ENCODE peak calls at places on chromosomes 11 and 22, in eight cellular contexts. E is heart left ventricle, B is HFF-Myc, V is heart right ventricle, C is fibroblast of pulmonary artery, S is colonic mucosa, L is endothelial cell, Y is fibroblast of mammary gland. A is an unnamed sample.
A peak's percentile ranks its signal among the peaks of the same experiment; 100 is the strongest.

GRCh38 chr22:27876684-27877083 is 42.4 kb downstream of the PITPNB start:
- DNase-seq in L (no peak), E (no peak), C (no peak), S (no peak), Y (peak; percentile 72), B (no peak), V (no peak), A (no peak)

GRCh38 chr22:39090426-39091064 is 6.5 kb upstream of the APOBEC3H start:
- DNase-seq in V (no peak), Y (no peak), C (no peak), L (no peak), B (no peak), E (peak; percentile 31), S (no peak), A (no peak)

GRCh38 chr11:88819616-88820015 is 246.2 kb downstream of the GRM5 start:
- DNase-seq in B (no peak), E (no peak), V (no peak), L (no peak), Y (no peak), S (no peak), C (no peak), A (no peak)

GRCh38 chr11:60281482-60281881 is 1.0 kb downstream of the MS4A4A start:
- DNase-seq in Y (no peak), S (no peak), C (no peak), V (no peak), B (no peak), E (no peak), L (no peak), A (no peak)

GRCh38 chr11:78048561-78048960 is 15.1 kb upstream of the THRSP start:
- DNase-seq in C (no peak), Y (no peak), B (no peak), S (no peak), V (no peak), E (no peak), L (no peak), A (no peak)

GRCh38 chr11:92154611-92155010 is 70.0 kb upstream of the FAT3 start:
- DNase-seq in Y (no peak), B (no peak), C (no peak), E (no peak), L (no peak), V (no peak), S (no peak), A (no peak)

GRCh38 chr11:65172600-65172999 is 2.6 kb downstream of the SPDYC start:
- DNase-seq in C (no peak), S (no peak), Y (no peak), V (no peak), L (no peak), E (no peak), B (no peak), A (no peak)

GRCh38 chr22:40046126-40046525 is 51.4 kb downstream of the FAM83F start:
- DNase-seq in L (no peak), C (no peak), V (no peak), E (no peak), Y (no peak), B (no peak), S (no peak), A (no peak)

GRCh38 chr11:116336540-116336939 is 436.2 kb downstream of the BUD13 start:
- DNase-seq in S (no peak), V (no peak), C (no peak), L (no peak), Y (no peak), E (no peak), B (no peak), A (no peak)

GRCh38 chr11:5986885-5987284 is at the start of gene OR52L1:
- DNase-seq in V (no peak), L (no peak), C (no peak), Y (no peak), S (no peak), E (no peak), B (no peak), A (no peak)

GRCh38 chr22:27394806-27395404 is 406.7 kb downstream of the MN1 start:
- DNase-seq in V (no peak), S (no peak), L (no peak), E (no peak), C (no peak), B (no peak), Y (no peak), A (no peak)

GRCh38 chr22:26502688-26503561 is 9.3 kb downstream of the TFIP11 start:
- DNase-seq in B (no peak), V (peak; percentile 41), E (peak; percentile 29), S (peak; percentile 33), L (peak; percentile 64), Y (peak; percentile 50), C (peak; percentile 61), A (peak; percentile 65)

GRCh38 chr11:126963603-126964353 is 36.8 kb downstream of the KIRREL3 start:
- DNase-seq in L (no peak), Y (peak; percentile 31), S (peak; percentile 47), V (no peak), E (no peak), C (no peak), B (no peak), A (peak; percentile 19)

GRCh38 chr22:32331236-32331917 is 26.3 kb upstream of the RFPL3 start:
- DNase-seq in C (no peak), L (no peak), Y (no peak), E (no peak), V (no peak), B (no peak), S (no peak), A (no peak)

GRCh38 chr11:831132-831864 is 1.5 kb upstream of the CD151 start:
- DNase-seq in B (no peak), S (no peak), C (no peak), V (no peak), Y (no peak), L (peak; percentile 6), E (no peak), A (peak; percentile 61)

DNA sequence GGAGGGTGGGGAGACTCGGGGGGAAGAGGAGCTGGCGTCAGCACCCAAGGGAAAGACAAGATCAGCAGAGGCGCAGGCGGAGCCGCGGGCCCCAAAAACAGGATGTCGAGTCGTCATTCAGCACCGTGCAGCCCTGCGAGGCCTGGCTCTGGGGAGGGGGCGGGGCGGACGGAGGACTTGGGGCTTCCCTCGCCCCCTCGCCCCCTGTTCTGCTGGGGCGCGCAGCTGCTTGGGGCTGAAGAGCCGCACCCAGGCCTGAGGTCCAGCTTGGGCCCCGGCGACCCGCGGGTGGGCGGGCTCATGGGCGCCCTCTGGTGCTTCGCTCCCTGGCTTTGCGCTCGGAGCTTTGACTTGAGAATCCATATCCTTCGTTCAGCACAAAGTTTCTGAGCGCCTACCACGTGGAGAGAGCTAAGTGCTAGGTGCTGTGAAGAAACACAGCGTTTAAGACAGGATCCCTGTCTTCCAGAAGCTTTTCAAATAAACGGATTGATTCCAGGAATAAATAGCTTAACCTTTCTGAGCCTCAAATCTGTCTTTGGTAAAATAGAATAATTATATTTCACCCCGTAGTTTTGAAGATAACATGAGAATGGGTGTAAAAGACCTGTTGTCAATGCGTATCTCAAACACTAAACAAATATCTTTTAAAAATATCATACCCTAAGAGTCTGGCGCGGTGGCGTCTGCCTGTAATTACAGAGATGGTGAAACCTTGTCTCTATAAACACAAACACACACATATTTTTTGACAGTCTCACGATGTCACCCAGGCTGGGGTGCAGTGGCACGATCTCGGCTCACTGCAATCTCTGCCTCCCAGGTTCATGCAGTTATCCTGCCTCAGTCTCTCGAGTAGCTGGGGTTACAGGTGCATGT is 906 bp upstream of the RHOG start:
- DNase-seq in V (peak; percentile 86), L (peak; percentile 87), Y (peak; percentile 84), E (peak; percentile 90), C (peak; percentile 87), B (peak; percentile 69), S (peak; percentile 92), A (peak; percentile 94)
- TF ChIP-seq CTCF in V (peak; percentile 96), L (peak; percentile 62), Y (peak; percentile 72), E (peak; percentile 89), C (peak; percentile 74), B (peak; percentile 74), S (peak; percentile 78), A (peak; percentile 82)

GRCh38 chr11:100445231-100445735 is 241.8 kb upstream of the ARHGAP42 start:
- DNase-seq in E (peak; percentile 36), C (peak; percentile 23), S (no peak), L (no peak), V (peak; percentile 47), B (no peak), Y (peak; percentile 1), A (no peak)
- TF ChIP-seq CTCF in E (peak; percentile 24), C (no peak), S (no peak), L (no peak), V (peak; percentile 24), B (no peak), Y (no peak), A (no peak)

GRCh38 chr11:44383246-44383645 is 73.3 kb upstream of the ALX4 start:
- DNase-seq in C (no peak), Y (no peak), L (no peak), E (no peak), S (no peak), V (no peak), B (no peak), A (no peak)

GRCh38 chr11:44381261-44381660 is 71.3 kb upstream of the ALX4 start:
- DNase-seq in S (no peak), C (no peak), V (no peak), L (no peak), Y (no peak), E (no peak), B (no peak), A (no peak)

GRCh38 chr11:44380820-44381219 is 70.9 kb upstream of the ALX4 start:
- DNase-seq in L (no peak), Y (no peak), B (no peak), C (no peak), E (no peak), S (no peak), V (no peak), A (no peak)

GRCh38 chr11:44382648-44383240 is 72.8 kb upstream of the ALX4 start:
- DNase-seq in V (no peak), C (no peak), S (no peak), Y (no peak), L (no peak), B (no peak), E (no peak), A (no peak)

GRCh38 chr11:44382118-44382517 is 72.2 kb upstream of the ALX4 start:
- DNase-seq in C (no peak), L (no peak), B (no peak), E (no peak), V (no peak), S (no peak), Y (no peak), A (no peak)
- TF ChIP-seq CTCF in C (no peak), L (no peak), B (no peak), E (no peak), V (no peak), S (no peak), Y (no peak), A (no peak)

GRCh38 chr11:115129771-115130306 is 374.4 kb downstream of the CADM1 start:
- DNase-seq in B (no peak), S (no peak), E (no peak), V (no peak), C (no peak), L (no peak), Y (no peak), A (no peak)

GRCh38 chr11:115135936-115136335 is 368.3 kb downstream of the CADM1 start:
- DNase-seq in E (no peak), V (no peak), C (no peak), Y (no peak), S (no peak), L (no peak), B (no peak), A (no peak)

GRCh38 chr11:115134886-115135285 is 369.3 kb downstream of the CADM1 start:
- DNase-seq in C (no peak), Y (no peak), L (no peak), E (no peak), S (no peak), V (no peak), B (no peak), A (no peak)

GRCh38 chr11:115133810-115134209 is 370.4 kb downstream of the CADM1 start:
- DNase-seq in V (no peak), B (no peak), Y (no peak), S (no peak), E (no peak), C (no peak), L (no peak), A (no peak)

GRCh38 chr11:115132829-115133228 is 371.4 kb downstream of the CADM1 start:
- DNase-seq in C (no peak), E (no peak), L (peak; percentile 34), V (no peak), Y (no peak), B (no peak), S (no peak), A (no peak)
- TF ChIP-seq CTCF in C (no peak), E (no peak), L (no peak), V (peak; percentile 21), Y (no peak), B (peak; percentile 22), S (no peak), A (peak; percentile 6)

A was measured in foreskin fibroblast.